ENCODE peak calls at places on chromosomes 2 and 18, in six cellular contexts. One of them, this sample, is unnamed.

GRCh38 chr2:64362562-64363026 is 91.4 kb upstream of the LGALSL start:
- DNase-seq in AG08395: no peak
- DNase-seq in HCT116: peak
- DNase-seq in glomerular endothelial cell: no peak
- DNase-seq in PC-3: peak
- DNase-seq in progenitor cell of endocrine pancreas: no peak
- DNase-seq in this sample: peak

GRCh38 chr2:74066491-74067203 is 81.1 kb downstream of the BOLA3 start:
- DNase-seq in AG08395: no peak
- DNase-seq in HCT116: no peak
- DNase-seq in glomerular endothelial cell: peak
- DNase-seq in PC-3: peak
- DNase-seq in progenitor cell of endocrine pancreas: no peak
- DNase-seq in this sample: no peak

GRCh38 chr2:110771549-110772382 is 39.4 kb downstream of the ACOXL start:
- DNase-seq in AG08395: no peak
- DNase-seq in HCT116: no peak
- DNase-seq in glomerular endothelial cell: no peak
- DNase-seq in PC-3: peak
- DNase-seq in progenitor cell of endocrine pancreas: no peak
- DNase-seq in this sample: no peak

GRCh38 chr2:23791030-23791429 is 135.9 kb downstream of the ATAD2B start:
- DNase-seq in AG08395: peak
- DNase-seq in HCT116: no peak
- DNase-seq in glomerular endothelial cell: peak
- DNase-seq in PC-3: peak
- DNase-seq in progenitor cell of endocrine pancreas: no peak
- DNase-seq in this sample: peak

GRCh38 chr2:124112966-124113365 is 87.9 kb downstream of the CNTNAP5 start:
- DNase-seq in AG08395: no peak
- DNase-seq in HCT116: no peak
- DNase-seq in glomerular endothelial cell: peak
- DNase-seq in PC-3: peak
- DNase-seq in progenitor cell of endocrine pancreas: no peak
- DNase-seq in this sample: peak

GRCh38 chr2:112138143-112139032 is at the start of gene FBLN7:
- DNase-seq in AG08395: peak
- DNase-seq in HCT116: no peak
- DNase-seq in glomerular endothelial cell: no peak
- DNase-seq in PC-3: no peak
- DNase-seq in progenitor cell of endocrine pancreas: peak
- DNase-seq in this sample: no peak

GRCh38 chr18:44729631-44730101 is 49.0 kb downstream of the SETBP1 start:
- DNase-seq in AG08395: peak
- DNase-seq in HCT116: no peak
- DNase-seq in glomerular endothelial cell: no peak
- DNase-seq in PC-3: no peak
- DNase-seq in progenitor cell of endocrine pancreas: no peak
- DNase-seq in this sample: no peak

GRCh38 chr2:177585234-177585863 is 192.8 kb downstream of the AGPS start:
- DNase-seq in AG08395: no peak
- DNase-seq in HCT116: no peak
- DNase-seq in glomerular endothelial cell: no peak
- DNase-seq in PC-3: no peak
- DNase-seq in progenitor cell of endocrine pancreas: no peak
- DNase-seq in this sample: no peak

GRCh38 chr2:10079931-10080535 is at the start of gene CYS1:
- DNase-seq in AG08395: peak
- DNase-seq in HCT116: no peak
- DNase-seq in glomerular endothelial cell: no peak
- DNase-seq in PC-3: no peak
- DNase-seq in progenitor cell of endocrine pancreas: peak
- DNase-seq in this sample: no peak

GRCh38 chr18:78511666-78512065 is 468.0 kb upstream of the SALL3 start:
- DNase-seq in AG08395: no peak
- DNase-seq in HCT116: no peak
- DNase-seq in glomerular endothelial cell: no peak
- DNase-seq in PC-3: no peak
- DNase-seq in progenitor cell of endocrine pancreas: no peak
- DNase-seq in this sample: no peak

GRCh38 chr18:11154369-11154982 is 5.1 kb upstream of the PIEZO2 start:
- DNase-seq in AG08395: peak
- DNase-seq in HCT116: peak
- DNase-seq in glomerular endothelial cell: peak
- DNase-seq in PC-3: peak
- DNase-seq in progenitor cell of endocrine pancreas: no peak
- DNase-seq in this sample: peak

GRCh38 chr2:48249631-48250473 is 280.1 kb upstream of the STON1 start:
- DNase-seq in AG08395: peak
- DNase-seq in HCT116: no peak
- DNase-seq in glomerular endothelial cell: no peak
- DNase-seq in PC-3: no peak
- DNase-seq in progenitor cell of endocrine pancreas: no peak
- DNase-seq in this sample: peak

GRCh38 chr2:174546519-174547506 is 50.8 kb downstream of the WIPF1 start:
- DNase-seq in AG08395: peak
- DNase-seq in HCT116: peak
- DNase-seq in glomerular endothelial cell: no peak
- DNase-seq in PC-3: peak
- DNase-seq in progenitor cell of endocrine pancreas: no peak
- DNase-seq in this sample: peak

GRCh38 chr2:235204923-235205322 is 253.1 kb downstream of the SH3BP4 start:
- DNase-seq in AG08395: peak
- DNase-seq in HCT116: no peak
- DNase-seq in glomerular endothelial cell: no peak
- DNase-seq in PC-3: no peak
- DNase-seq in progenitor cell of endocrine pancreas: no peak
- DNase-seq in this sample: no peak

GRCh38 chr2:31558401-31559295 is 22.1 kb downstream of the SRD5A2 start:
- DNase-seq in AG08395: peak
- DNase-seq in HCT116: no peak
- DNase-seq in glomerular endothelial cell: no peak
- DNase-seq in PC-3: peak
- DNase-seq in progenitor cell of endocrine pancreas: no peak
- DNase-seq in this sample: peak

This sample was measured in mammary epithelial cell.